ENCODE peak calls at places on chromosome X, in nine cellular contexts. One of them, this sample, is unnamed. For H3K4me1, the result is how much of the 10 kb centered on the place peaks cover.

GRCh38 chrX:130321550-130321949 is 18.2 kb upstream of the SLC25A14 start:
- DNase-seq in tibial artery: no peak
- DNase-seq in heart right ventricle: no peak
- DNase-seq in upper lobe of right lung: no peak
- DNase-seq in sigmoid colon: no peak
- DNase-seq in neural progenitor cell: no peak
- DNase-seq in body of pancreas: no peak
- DNase-seq in breast epithelium: no peak
- DNase-seq in transverse colon: no peak
- DNase-seq in this sample: no peak

GRCh38 chrX:17242470-17242869 is 132.5 kb upstream of the NHS start:
- DNase-seq in sigmoid colon: no peak
- DNase-seq in tibial artery: peak
- DNase-seq in neural progenitor cell: peak
- DNase-seq in breast epithelium: no peak
- DNase-seq in transverse colon: peak
- DNase-seq in upper lobe of right lung: no peak
- DNase-seq in heart right ventricle: no peak
- DNase-seq in body of pancreas: peak
- DNase-seq in this sample: peak

GRCh38 chrX:150438165-150438564 is 75.0 kb downstream of the MAMLD1 start:
- DNase-seq in heart right ventricle: no peak
- DNase-seq in transverse colon: no peak
- DNase-seq in tibial artery: no peak
- DNase-seq in sigmoid colon: no peak
- DNase-seq in body of pancreas: no peak
- DNase-seq in breast epithelium: no peak
- DNase-seq in upper lobe of right lung: no peak
- DNase-seq in neural progenitor cell: no peak
- DNase-seq in this sample: no peak

GRCh38 chrX:119181491-119181890 is 53.9 kb upstream of the KIAA1210 start:
- DNase-seq in transverse colon: peak
- DNase-seq in sigmoid colon: no peak
- DNase-seq in body of pancreas: no peak
- DNase-seq in heart right ventricle: no peak
- DNase-seq in neural progenitor cell: peak
- DNase-seq in upper lobe of right lung: no peak
- DNase-seq in tibial artery: no peak
- DNase-seq in breast epithelium: no peak
- DNase-seq in this sample: peak

GRCh38 chrX:101462892-101463291 is 22.4 kb upstream of the ARMCX4 start:
- DNase-seq in neural progenitor cell: peak
- DNase-seq in transverse colon: no peak
- DNase-seq in body of pancreas: no peak
- DNase-seq in upper lobe of right lung: no peak
- DNase-seq in breast epithelium: no peak
- DNase-seq in sigmoid colon: no peak
- DNase-seq in heart right ventricle: no peak
- DNase-seq in tibial artery: no peak
- DNase-seq in this sample: no peak

GRCh38 chrX:79231662-79232061 is 87.2 kb downstream of the GPR174 start:
- DNase-seq in neural progenitor cell: no peak
- DNase-seq in transverse colon: no peak
- DNase-seq in breast epithelium: no peak
- DNase-seq in sigmoid colon: no peak
- DNase-seq in heart right ventricle: no peak
- DNase-seq in body of pancreas: no peak
- DNase-seq in upper lobe of right lung: no peak
- DNase-seq in tibial artery: no peak
- DNase-seq in this sample: no peak

GRCh38 chrX:47232803-47233332 is at the start of gene USP11:
- DNase-seq in transverse colon: peak
- DNase-seq in tibial artery: peak
- DNase-seq in neural progenitor cell: peak
- DNase-seq in heart right ventricle: peak
- DNase-seq in sigmoid colon: peak
- DNase-seq in upper lobe of right lung: peak
- DNase-seq in breast epithelium: no peak
- DNase-seq in body of pancreas: no peak
- DNase-seq in this sample: peak

GRCh38 chrX:37455381-37455780 is 106.2 kb downstream of the PRRG1 start:
- DNase-seq in upper lobe of right lung: no peak
- DNase-seq in tibial artery: no peak
- DNase-seq in heart right ventricle: no peak
- DNase-seq in sigmoid colon: no peak
- DNase-seq in body of pancreas: no peak
- DNase-seq in transverse colon: no peak
- DNase-seq in breast epithelium: no peak
- DNase-seq in neural progenitor cell: no peak
- DNase-seq in this sample: no peak

GRCh38 chrX:108022491-108023089 is 22.3 kb upstream of the VSIG1 start:
- DNase-seq in breast epithelium: no peak
- DNase-seq in sigmoid colon: no peak
- DNase-seq in upper lobe of right lung: no peak
- DNase-seq in body of pancreas: no peak
- DNase-seq in heart right ventricle: no peak
- DNase-seq in transverse colon: no peak
- DNase-seq in neural progenitor cell: no peak
- DNase-seq in tibial artery: no peak
- DNase-seq in this sample: no peak

GRCh38 chrX:108019382-108019857 is 25.4 kb upstream of the VSIG1 start:
- DNase-seq in transverse colon: no peak
- DNase-seq in heart right ventricle: no peak
- DNase-seq in tibial artery: no peak
- DNase-seq in sigmoid colon: no peak
- DNase-seq in upper lobe of right lung: no peak
- DNase-seq in neural progenitor cell: no peak
- DNase-seq in body of pancreas: no peak
- DNase-seq in breast epithelium: no peak
- DNase-seq in this sample: no peak

GRCh38 chrX:108018659-108019381 is 26.0 kb upstream of the VSIG1 start:
- DNase-seq in transverse colon: no peak
- DNase-seq in breast epithelium: no peak
- DNase-seq in tibial artery: no peak
- DNase-seq in heart right ventricle: no peak
- DNase-seq in neural progenitor cell: no peak
- DNase-seq in body of pancreas: no peak
- DNase-seq in upper lobe of right lung: no peak
- DNase-seq in sigmoid colon: no peak
- DNase-seq in this sample: no peak

GRCh38 chrX:108025954-108026616 is 18.8 kb upstream of the VSIG1 start:
- DNase-seq in heart right ventricle: no peak
- DNase-seq in sigmoid colon: no peak
- DNase-seq in upper lobe of right lung: no peak
- DNase-seq in transverse colon: no peak
- DNase-seq in neural progenitor cell: no peak
- DNase-seq in body of pancreas: no peak
- DNase-seq in tibial artery: no peak
- DNase-seq in breast epithelium: no peak
- DNase-seq in this sample: no peak

DNA sequence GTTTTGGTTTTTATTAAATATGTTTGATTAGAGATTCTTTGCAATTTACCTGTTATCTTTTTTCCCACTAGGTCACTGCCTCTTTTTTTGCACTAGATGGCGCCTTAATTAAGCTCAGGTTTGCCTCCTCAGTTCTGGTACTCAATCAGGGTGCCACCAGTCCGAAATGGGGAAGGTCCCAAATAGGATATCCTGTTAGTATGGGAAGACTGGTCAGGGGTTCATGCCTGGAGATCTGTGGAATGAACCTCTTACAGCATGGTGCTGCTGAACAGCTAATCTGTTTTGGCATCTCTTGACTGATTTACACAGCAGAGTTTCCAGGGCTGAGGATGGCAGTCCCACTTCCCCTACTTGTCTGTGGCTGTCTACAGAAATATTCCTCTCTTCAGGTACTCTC is 24.2 kb upstream of the VSIG1 start:
- DNase-seq in tibial artery: no peak
- DNase-seq in upper lobe of right lung: no peak
- DNase-seq in breast epithelium: no peak
- DNase-seq in body of pancreas: no peak
- DNase-seq in neural progenitor cell: peak
- DNase-seq in sigmoid colon: no peak
- DNase-seq in heart right ventricle: no peak
- DNase-seq in transverse colon: no peak
- DNase-seq in this sample: no peak
- TF ChIP-seq CTCF in tibial artery: no peak
- TF ChIP-seq CTCF in upper lobe of right lung: peak
- TF ChIP-seq CTCF in breast epithelium: no peak
- TF ChIP-seq CTCF in body of pancreas: peak
- TF ChIP-seq CTCF in neural progenitor cell: peak
- TF ChIP-seq CTCF in sigmoid colon: peak
- TF ChIP-seq CTCF in heart right ventricle: peak
- TF ChIP-seq CTCF in transverse colon: peak
- TF ChIP-seq CTCF in this sample: no peak

GRCh38 chrX:23504895-23505294 is 162.4 kb upstream of the PRDX4 start:
- DNase-seq in breast epithelium: no peak
- DNase-seq in body of pancreas: no peak
- DNase-seq in heart right ventricle: no peak
- DNase-seq in tibial artery: no peak
- DNase-seq in upper lobe of right lung: no peak
- DNase-seq in transverse colon: no peak
- DNase-seq in neural progenitor cell: no peak
- DNase-seq in sigmoid colon: no peak
- DNase-seq in this sample: no peak
- H3K4me1 ChIP-seq in breast epithelium: under half
- H3K4me1 ChIP-seq in body of pancreas: under half
- H3K4me1 ChIP-seq in heart right ventricle: under half
- H3K4me1 ChIP-seq in tibial artery: under half
- H3K4me1 ChIP-seq in upper lobe of right lung: under half
- H3K4me1 ChIP-seq in transverse colon: under half
- H3K4me1 ChIP-seq in neural progenitor cell: under half
- H3K4me1 ChIP-seq in sigmoid colon: under half
- H3K4me1 ChIP-seq in this sample: under half

GRCh38 chrX:20171887-20172286 is 30.2 kb upstream of the EIF1AX start:
- DNase-seq in body of pancreas: no peak
- DNase-seq in transverse colon: no peak
- DNase-seq in tibial artery: no peak
- DNase-seq in neural progenitor cell: no peak
- DNase-seq in upper lobe of right lung: no peak
- DNase-seq in sigmoid colon: no peak
- DNase-seq in breast epithelium: no peak
- DNase-seq in heart right ventricle: no peak
- DNase-seq in this sample: no peak
- H3K27ac ChIP-seq in body of pancreas: no peak
- H3K27ac ChIP-seq in transverse colon: no peak
- H3K27ac ChIP-seq in tibial artery: no peak
- H3K27ac ChIP-seq in neural progenitor cell: no peak
- H3K27ac ChIP-seq in upper lobe of right lung: no peak
- H3K27ac ChIP-seq in sigmoid colon: no peak
- H3K27ac ChIP-seq in breast epithelium: no peak
- H3K27ac ChIP-seq in heart right ventricle: peak
- H3K27ac ChIP-seq in this sample: no peak

GRCh38 chrX:34300871-34301270 is 168.8 kb upstream of the FAM47A start:
- DNase-seq in heart right ventricle: no peak
- DNase-seq in tibial artery: no peak
- DNase-seq in sigmoid colon: no peak
- DNase-seq in neural progenitor cell: peak
- DNase-seq in transverse colon: no peak
- DNase-seq in upper lobe of right lung: no peak
- DNase-seq in breast epithelium: no peak
- DNase-seq in body of pancreas: peak
- DNase-seq in this sample: peak
- TF ChIP-seq CTCF in heart right ventricle: peak
- TF ChIP-seq CTCF in tibial artery: peak
- TF ChIP-seq CTCF in sigmoid colon: peak
- TF ChIP-seq CTCF in neural progenitor cell: peak
- TF ChIP-seq CTCF in transverse colon: peak
- TF ChIP-seq CTCF in upper lobe of right lung: peak
- TF ChIP-seq CTCF in breast epithelium: no peak
- TF ChIP-seq CTCF in body of pancreas: peak
- TF ChIP-seq CTCF in this sample: peak

GRCh38 chrX:69362889-69363288 is 141.2 kb upstream of the NALF2 start:
- DNase-seq in tibial artery: no peak
- DNase-seq in transverse colon: no peak
- DNase-seq in sigmoid colon: no peak
- DNase-seq in upper lobe of right lung: no peak
- DNase-seq in body of pancreas: no peak
- DNase-seq in neural progenitor cell: no peak
- DNase-seq in heart right ventricle: no peak
- DNase-seq in breast epithelium: no peak
- DNase-seq in this sample: no peak
- H3K4me1 ChIP-seq in tibial artery: under half
- H3K4me1 ChIP-seq in transverse colon: under half
- H3K4me1 ChIP-seq in sigmoid colon: under half
- H3K4me1 ChIP-seq in upper lobe of right lung: under half
- H3K4me1 ChIP-seq in body of pancreas: under half
- H3K4me1 ChIP-seq in neural progenitor cell: under half
- H3K4me1 ChIP-seq in heart right ventricle: under half
- H3K4me1 ChIP-seq in breast epithelium: under half
- H3K4me1 ChIP-seq in this sample: under half

GRCh38 chrX:19857131-19857530 is 30.3 kb downstream of the SH3KBP1 start:
- DNase-seq in sigmoid colon: no peak
- DNase-seq in neural progenitor cell: no peak
- DNase-seq in upper lobe of right lung: no peak
- DNase-seq in heart right ventricle: no peak
- DNase-seq in tibial artery: no peak
- DNase-seq in body of pancreas: no peak
- DNase-seq in breast epithelium: no peak
- DNase-seq in transverse colon: no peak
- DNase-seq in this sample: no peak
- H3K27ac ChIP-seq in sigmoid colon: no peak
- H3K27ac ChIP-seq in neural progenitor cell: no peak
- H3K27ac ChIP-seq in upper lobe of right lung: no peak
- H3K27ac ChIP-seq in heart right ventricle: no peak
- H3K27ac ChIP-seq in tibial artery: no peak
- H3K27ac ChIP-seq in body of pancreas: no peak
- H3K27ac ChIP-seq in breast epithelium: no peak
- H3K27ac ChIP-seq in transverse colon: no peak
- H3K27ac ChIP-seq in this sample: no peak

GRCh38 chrX:137164329-137164728 is 130.5 kb upstream of the GPR101 start:
- DNase-seq in heart right ventricle: no peak
- DNase-seq in breast epithelium: no peak
- DNase-seq in tibial artery: no peak
- DNase-seq in sigmoid colon: no peak
- DNase-seq in neural progenitor cell: no peak
- DNase-seq in transverse colon: no peak
- DNase-seq in upper lobe of right lung: no peak
- DNase-seq in body of pancreas: no peak
- DNase-seq in this sample: no peak

GRCh38 chrX:137171626-137172025 is 137.8 kb upstream of the GPR101 start:
- DNase-seq in body of pancreas: no peak
- DNase-seq in upper lobe of right lung: no peak
- DNase-seq in neural progenitor cell: no peak
- DNase-seq in tibial artery: no peak
- DNase-seq in breast epithelium: no peak
- DNase-seq in sigmoid colon: no peak
- DNase-seq in transverse colon: no peak
- DNase-seq in heart right ventricle: no peak
- DNase-seq in this sample: no peak

DNA sequence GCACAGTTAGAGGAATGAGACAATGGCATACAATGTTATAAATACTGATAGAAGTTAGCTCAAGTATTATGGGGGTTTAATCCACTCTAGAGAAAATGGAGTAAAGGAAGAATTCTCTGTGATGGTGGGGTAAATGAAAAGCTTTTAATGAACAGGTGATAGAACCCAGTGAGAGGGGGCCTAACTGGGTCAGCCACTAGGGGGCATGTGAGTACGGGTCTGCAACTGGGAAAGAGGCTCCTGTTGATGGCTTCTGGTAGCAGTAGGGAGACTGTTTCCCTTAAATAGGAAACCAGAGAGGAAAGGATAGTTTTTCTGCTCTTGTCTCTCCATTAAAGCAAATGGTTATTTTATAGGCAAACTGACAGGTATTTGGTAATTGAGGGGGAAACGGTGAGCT is 132.8 kb upstream of the GPR101 start:
- DNase-seq in sigmoid colon: no peak
- DNase-seq in body of pancreas: peak
- DNase-seq in heart right ventricle: no peak
- DNase-seq in neural progenitor cell: peak
- DNase-seq in upper lobe of right lung: no peak
- DNase-seq in transverse colon: no peak
- DNase-seq in tibial artery: no peak
- DNase-seq in breast epithelium: no peak
- DNase-seq in this sample: peak
- TF ChIP-seq CTCF in sigmoid colon: no peak
- TF ChIP-seq CTCF in body of pancreas: peak
- TF ChIP-seq CTCF in heart right ventricle: no peak
- TF ChIP-seq CTCF in neural progenitor cell: peak
- TF ChIP-seq CTCF in upper lobe of right lung: peak
- TF ChIP-seq CTCF in transverse colon: no peak
- TF ChIP-seq CTCF in tibial artery: no peak
- TF ChIP-seq CTCF in breast epithelium: no peak
- TF ChIP-seq CTCF in this sample: peak